ENCODE peak calls at places on chromosomes 11 and 22, in five cellular contexts. M is astrocyte of the spinal cord, J is body of pancreas, Q is right atrium auricular region, Y is BJ. C is an unnamed sample.

GRCh38 chr11:114059278-114059983 is at the start of gene ZBTB16:
- DNase-seq in M (peak), J (peak), Q (peak), Y (no peak), C (peak)

GRCh38 chr11:12118940-12119339 is 8.6 kb downstream of the MICAL2 start:
- DNase-seq in M (no peak), J (no peak), Q (no peak), Y (no peak), C (no peak)

GRCh38 chr11:116376547-116376946 is 396.2 kb downstream of the BUD13 start:
- DNase-seq in M (no peak), J (no peak), Q (no peak), Y (no peak), C (no peak)

GRCh38 chr11:121538054-121538453 is 85.3 kb upstream of the SORL1-AS1 start:
- DNase-seq in M (no peak), J (no peak), Q (no peak), Y (no peak), C (no peak)

GRCh38 chr11:131064373-131064991 is 148.2 kb upstream of the SNX19 start:
- DNase-seq in M (peak), J (peak), Q (no peak), Y (no peak), C (peak)

GRCh38 chr11:134536677-134537076 is 124.6 kb upstream of the B3GAT1 start:
- DNase-seq in M (no peak), J (no peak), Q (no peak), Y (no peak), C (no peak)

GRCh38 chr11:127219704-127220103 is 219.1 kb upstream of the KIRREL3 start:
- DNase-seq in M (no peak), J (no peak), Q (no peak), Y (no peak), C (no peak)

GRCh38 chr11:113189909-113190667 is 124.3 kb upstream of the TTC12 start:
- DNase-seq in M (peak), J (no peak), Q (peak), Y (peak), C (peak)

GRCh38 chr11:133956650-133957633 is at the start of gene IGSF9B:
- DNase-seq in M (peak), J (peak), Q (peak), Y (no peak), C (peak)

GRCh38 chr11:85884581-85885021 is 29.4 kb downstream of the CCDC83 start:
- DNase-seq in M (peak), J (no peak), Q (no peak), Y (no peak), C (no peak)

GRCh38 chr11:14642453-14642852 is 1.2 kb upstream of the PDE3B start:
- DNase-seq in M (no peak), J (no peak), Q (no peak), Y (no peak), C (no peak)

GRCh38 chr11:12893787-12894672 is 115.1 kb upstream of the RASSF10 start:
- DNase-seq in M (peak), J (peak), Q (peak), Y (no peak), C (peak)

GRCh38 chr11:67642148-67642475 is 2.5 kb upstream of the TBX10 start:
- DNase-seq in M (no peak), J (no peak), Q (no peak), Y (no peak), C (no peak)

GRCh38 chr11:110176366-110177056 is 83.3 kb downstream of the ZC3H12C start:
- DNase-seq in M (peak), J (no peak), Q (peak), Y (no peak), C (no peak)

GRCh38 chr11:110056956-110057355 is 36.2 kb upstream of the ZC3H12C start:
- DNase-seq in M (no peak), J (no peak), Q (no peak), Y (no peak), C (no peak)

GRCh38 chr11:94747136-94748110 is 20.7 kb upstream of the AMOTL1 start:
- DNase-seq in M (no peak), J (no peak), Q (no peak), Y (no peak), C (peak)

GRCh38 chr11:44301856-44302231 is 8.1 kb downstream of the ALX4 start:
- DNase-seq in M (no peak), J (no peak), Q (no peak), Y (no peak), C (no peak)

GRCh38 chr22:39240841-39241631 is 3.7 kb downstream of the PDGFB start:
- DNase-seq in M (no peak), J (peak), Q (peak), Y (no peak), C (peak)

GRCh38 chr11:102599642-102600261 is 25.4 kb downstream of the MMP20 start:
- DNase-seq in M (peak), J (no peak), Q (no peak), Y (peak), C (peak)

DNA sequence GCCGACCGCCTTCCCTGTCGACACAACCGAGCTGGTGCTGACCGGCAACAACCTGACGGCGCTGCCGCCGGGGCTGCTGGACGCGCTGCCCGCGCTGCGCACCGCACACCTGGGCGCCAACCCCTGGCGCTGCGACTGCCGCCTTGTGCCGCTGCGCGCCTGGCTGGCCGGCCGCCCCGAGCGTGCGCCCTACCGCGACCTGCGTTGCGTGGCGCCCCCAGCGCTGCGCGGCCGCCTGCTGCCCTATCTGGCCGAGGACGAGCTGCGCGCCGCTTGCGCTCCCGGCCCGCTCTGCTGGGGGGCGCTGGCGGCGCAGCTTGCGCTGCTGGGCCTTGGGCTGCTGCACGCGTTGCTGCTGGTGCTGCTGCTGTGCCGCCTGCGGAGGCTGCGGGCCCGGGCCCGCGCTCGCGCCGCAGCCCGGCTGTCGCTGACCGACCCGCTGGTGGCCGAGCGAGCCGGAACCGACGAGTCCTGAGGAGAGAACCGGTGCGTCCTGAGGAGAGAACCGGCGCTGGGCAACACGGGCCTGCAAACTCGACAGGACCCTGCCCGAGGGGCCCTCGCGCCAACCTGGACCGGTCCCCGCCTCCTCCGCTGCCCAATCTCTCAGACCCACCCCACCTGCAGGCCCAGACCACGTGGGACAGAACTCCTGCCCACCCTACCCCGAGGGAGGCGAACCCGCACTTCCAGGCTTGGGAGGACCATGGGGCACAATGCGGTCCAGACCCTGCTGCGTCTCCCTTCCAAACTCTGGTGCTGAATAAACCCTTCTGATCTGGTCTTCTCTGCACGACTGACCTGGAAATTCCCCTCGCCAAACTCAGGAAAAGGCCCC is 870 bp downstream of the GP1BB start:
- DNase-seq in M (no peak), J (no peak), Q (no peak), Y (no peak), C (peak)
- TF ChIP-seq CTCF in M (peak), J (peak), Q (no peak), Y (no peak), C (no peak)

DNA sequence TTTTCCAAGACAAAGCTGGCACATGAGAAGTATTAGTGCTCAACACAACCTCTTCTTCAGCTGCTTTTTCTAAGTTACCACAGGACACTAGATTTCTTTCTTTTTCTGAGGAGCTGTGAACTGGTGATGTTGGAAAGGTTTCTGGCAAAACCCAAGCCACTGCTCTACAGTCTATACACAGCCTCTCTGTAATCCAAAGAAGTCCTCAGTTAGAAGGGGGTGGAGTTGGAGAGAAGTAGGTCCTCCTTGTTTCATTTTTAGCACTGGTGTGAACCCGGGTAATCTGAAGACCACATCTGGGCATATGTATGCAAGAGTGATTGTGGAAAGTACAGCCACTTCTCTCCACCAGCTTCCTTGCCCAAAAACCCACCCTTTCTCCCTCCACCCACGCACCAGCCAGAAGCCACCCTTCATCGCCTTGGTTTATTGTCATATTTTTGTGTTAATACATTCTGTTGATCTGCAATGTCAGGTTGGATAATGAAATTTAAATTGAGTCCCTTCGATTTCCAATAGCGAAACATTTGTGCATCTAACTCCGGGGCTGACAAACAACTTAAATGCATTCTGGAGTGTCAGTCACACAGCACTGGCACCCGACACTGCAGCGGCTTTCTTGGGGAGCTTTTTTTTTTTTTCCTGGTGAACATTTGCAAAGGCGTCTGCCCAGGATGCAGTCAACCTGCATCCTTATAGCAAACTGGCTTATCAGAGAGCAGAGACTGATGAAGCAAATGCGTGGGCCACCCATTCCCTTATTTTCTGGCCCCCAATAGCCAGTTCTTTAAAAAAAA is 1168.0 kb downstream of the LRRC4C start:
- DNase-seq in M (no peak), J (no peak), Q (no peak), Y (no peak), C (no peak)
- H3K4me3 ChIP-seq in M (peak), J (no peak), Q (peak), Y (no peak), C (no peak)

DNA sequence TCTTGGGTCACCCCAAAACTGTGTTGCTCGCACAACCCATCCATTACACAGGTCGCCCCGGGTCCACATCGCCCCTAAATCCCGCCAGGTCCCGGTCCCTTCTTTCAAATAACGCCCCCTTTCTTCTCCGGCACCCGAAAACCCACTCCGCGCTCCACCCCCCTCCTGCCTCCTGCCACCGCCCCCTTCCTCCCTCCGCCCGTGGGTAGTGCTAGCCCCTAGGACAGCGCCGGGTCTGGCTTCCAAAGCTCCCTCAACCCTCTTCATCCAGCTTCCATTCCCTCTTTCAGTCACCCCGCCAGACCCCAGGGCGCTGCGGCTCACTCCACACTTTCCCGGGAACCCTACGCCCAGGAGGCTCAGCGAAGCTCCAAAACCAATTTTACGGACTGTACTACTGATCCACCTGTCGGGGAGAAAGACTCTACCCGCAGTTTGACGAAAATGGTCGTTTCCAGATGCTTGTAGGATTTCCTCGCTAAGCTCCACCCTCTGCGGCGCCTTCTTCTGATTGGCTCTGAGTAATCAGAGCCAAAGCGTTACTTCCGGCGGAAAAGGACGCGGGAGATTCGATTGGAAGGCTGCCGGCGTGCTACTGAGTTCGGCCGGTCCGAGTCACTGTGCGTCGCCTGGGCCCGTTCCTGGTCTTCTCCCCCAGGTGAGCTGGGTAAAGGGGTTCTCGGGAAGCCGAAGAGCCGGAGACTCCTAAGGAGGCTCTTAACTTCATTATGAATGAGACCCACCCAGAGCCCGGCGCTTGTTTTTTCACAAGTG is at the start of gene DDIAS:
- DNase-seq in M (peak), J (peak), Q (peak), Y (peak), C (peak)
- TF ChIP-seq CTCF in M (no peak), J (peak), Q (peak), Y (no peak), C (no peak)

GRCh38 chr11:132125855-132126841 is 755.7 kb downstream of the NTM start:
- DNase-seq in M (peak), J (no peak), Q (no peak), Y (no peak), C (peak)
- H3K4me3 ChIP-seq in M (peak), J (no peak), Q (peak), Y (peak), C (peak)

GRCh38 chr11:24767411-24767810 is 270.6 kb downstream of the LUZP2 start:
- DNase-seq in M (no peak), J (no peak), Q (no peak), Y (no peak), C (no peak)
- TF ChIP-seq CTCF in M (no peak), J (no peak), Q (no peak), Y (no peak), C (no peak)

DNA sequence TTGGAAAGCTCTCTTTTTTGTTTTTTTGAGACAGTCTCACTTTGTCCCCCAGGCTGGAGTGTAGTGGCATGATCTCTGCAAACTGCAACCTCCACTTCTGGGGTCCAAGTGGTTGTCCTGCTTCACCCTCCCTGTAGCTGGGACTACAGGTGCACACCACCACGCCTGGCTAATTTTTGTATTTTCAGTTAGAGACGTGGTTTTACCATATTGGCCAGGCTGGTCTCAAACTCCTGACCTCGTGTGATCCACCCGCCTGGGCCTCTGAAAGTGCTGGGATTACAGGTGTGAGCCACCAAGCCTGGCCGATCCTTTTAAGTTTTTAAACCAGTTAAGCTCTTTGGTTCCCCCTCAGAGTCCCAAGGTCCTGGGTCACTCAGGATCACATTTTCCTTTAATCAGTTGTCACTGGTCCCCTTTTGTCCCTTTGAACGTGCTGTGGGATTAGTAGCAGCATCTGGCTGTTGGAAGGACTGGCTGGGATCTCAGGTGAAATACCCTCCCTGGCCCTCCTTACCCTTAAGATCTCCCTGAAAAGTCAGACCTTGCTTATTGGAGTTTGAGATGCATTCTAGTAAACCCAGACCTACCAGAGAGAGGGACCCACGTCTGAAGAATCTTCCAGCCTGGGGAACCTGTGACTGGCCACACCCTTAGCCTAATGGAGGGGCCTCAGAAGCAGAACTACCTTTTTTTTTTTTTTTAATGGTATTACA is 8.1 kb downstream of the MALAT1 start:
- DNase-seq in M (peak), J (peak), Q (peak), Y (no peak), C (peak)
- H3K4me3 ChIP-seq in M (peak), J (no peak), Q (peak), Y (peak), C (no peak)

DNA sequence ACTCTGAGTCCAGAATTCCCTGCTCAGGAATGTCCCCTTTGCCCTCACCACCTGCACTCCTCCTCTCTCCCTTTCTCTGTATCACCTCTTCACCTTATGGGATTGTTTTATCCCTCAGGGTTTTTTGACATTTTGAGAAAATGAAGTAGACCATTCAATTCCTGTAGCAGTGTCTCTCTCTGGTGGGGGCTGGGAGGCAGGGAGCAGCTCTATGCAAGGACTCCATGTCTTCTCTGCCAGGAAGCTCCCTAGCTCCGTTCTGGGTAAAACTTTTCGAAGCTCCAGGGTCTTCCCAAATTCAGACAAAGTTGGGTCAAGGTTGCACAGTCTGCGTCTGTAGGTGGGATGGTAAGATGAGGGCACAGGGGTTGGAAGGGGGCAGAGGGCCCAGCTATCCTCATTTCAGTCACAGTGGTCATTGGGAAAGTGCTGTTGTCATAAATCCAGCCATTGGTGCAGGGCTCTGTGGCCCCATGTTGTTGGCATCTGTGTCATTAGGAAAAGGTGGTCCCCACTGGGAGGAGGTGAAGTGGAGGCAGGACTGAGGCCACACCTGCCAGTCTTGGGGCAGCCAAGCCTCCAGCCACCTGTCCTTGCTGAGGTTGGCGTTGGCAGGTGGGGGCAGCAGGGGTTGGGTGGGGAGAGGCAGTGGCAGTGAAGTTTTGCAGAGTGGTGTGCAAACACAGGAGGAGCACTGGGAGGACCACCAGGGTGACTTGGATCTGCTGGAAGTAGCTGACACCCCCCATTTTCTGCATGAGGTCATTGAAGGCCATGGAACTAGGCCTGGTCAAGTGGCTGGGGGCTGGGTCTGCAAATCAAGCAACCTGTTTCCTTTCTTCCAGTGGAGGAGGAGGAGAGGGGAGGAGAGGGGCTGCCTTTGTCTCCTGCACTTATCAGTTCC is 25.4 kb downstream of the SLC22A6 start:
- DNase-seq in M (no peak), J (no peak), Q (no peak), Y (no peak), C (no peak)
- TF ChIP-seq CTCF in M (no peak), J (no peak), Q (no peak), Y (no peak), C (no peak)

C was measured in epithelial cell of esophagus.